ENCODE peak calls at places on chromosomes 16 and 17, in six cellular contexts. A, K, U, N, G and F are unnamed samples. For H3K36me3 and H3K4me1, the result is how much of the 10 kb centered on the place peaks cover.

GRCh38 chr17:19686400-19687090 is 29.8 kb downstream of the SLC47A2 start:
- DNase-seq in A (no peak), G (no peak), N (no peak), K (no peak), U (peak), F (no peak)

GRCh38 chr17:32627233-32628008 is 140.6 kb downstream of the CDK5R1 start:
- DNase-seq in U (peak), G (no peak), K (no peak), A (no peak), N (no peak), F (no peak)

GRCh38 chr17:51275381-51275780 is 15.0 kb downstream of the UTP18 start:
- DNase-seq in K (no peak), U (peak), A (no peak), N (no peak), G (no peak), F (no peak)

GRCh38 chr17:64032081-64032480 is 11.6 kb upstream of the ICAM2 start:
- DNase-seq in A (no peak), N (no peak), U (no peak), G (no peak), K (no peak), F (peak)

GRCh38 chr16:79053577-79053976 is 547.0 kb downstream of the MAF start:
- DNase-seq in N (no peak), G (no peak), K (no peak), U (no peak), A (no peak), F (no peak)

GRCh38 chr17:27896656-27897055 is 3.5 kb upstream of the LYRM9 start:
- DNase-seq in A (no peak), N (no peak), U (no peak), K (no peak), G (no peak), F (no peak)

GRCh38 chr17:27496501-27496943 is 40.3 kb downstream of the KSR1 start:
- DNase-seq in K (no peak), U (no peak), G (no peak), N (no peak), A (no peak), F (peak)

GRCh38 chr16:77919761-77920415 is 102.5 kb upstream of the CLEC3A start:
- DNase-seq in A (no peak), N (no peak), G (no peak), K (no peak), U (no peak), F (no peak)

GRCh38 chr17:40112718-40113109 is 9.1 kb upstream of the MSL1 start:
- DNase-seq in N (no peak), G (no peak), A (peak), U (no peak), K (no peak), F (no peak)

GRCh38 chr16:46898006-46898405 is 13.8 kb downstream of the GPT2 start:
- DNase-seq in A (no peak), K (no peak), G (no peak), U (no peak), N (no peak), F (no peak)

GRCh38 chr17:3986939-3987335 is 22.7 kb upstream of the ATP2A3 start:
- DNase-seq in K (no peak), G (no peak), A (no peak), U (no peak), N (no peak), F (peak)

GRCh38 chr17:40311575-40311974 is 2.6 kb downstream of the RARA start:
- DNase-seq in A (no peak), N (no peak), K (peak), U (no peak), G (no peak), F (peak)

GRCh38 chr17:286571-286970 is 66.0 kb downstream of the RPH3AL start:
- DNase-seq in G (no peak), U (no peak), N (no peak), K (peak), A (no peak), F (peak)

GRCh38 chr16:55059146-55059545 is 128.5 kb downstream of the IRX5 start:
- DNase-seq in U (no peak), G (no peak), N (no peak), A (no peak), K (no peak), F (peak)

GRCh38 chr16:54577566-54578180 is 291.1 kb upstream of the IRX3 start:
- DNase-seq in N (no peak), G (no peak), U (no peak), A (no peak), K (no peak), F (no peak)

GRCh38 chr17:36082062-36082461 is 7.9 kb downstream of the CCL3 start:
- DNase-seq in N (no peak), U (no peak), G (no peak), K (no peak), A (no peak), F (no peak)

GRCh38 chr17:35373984-35374765 is 754 bp upstream of the SLFN11 start:
- DNase-seq in U (peak), A (peak), G (peak), K (peak), N (peak), F (peak)

GRCh38 chr17:69608114-69608513 is 193.6 kb downstream of the MAP2K6 start:
- DNase-seq in K (no peak), G (no peak), A (no peak), U (no peak), N (no peak), F (no peak)

DNA sequence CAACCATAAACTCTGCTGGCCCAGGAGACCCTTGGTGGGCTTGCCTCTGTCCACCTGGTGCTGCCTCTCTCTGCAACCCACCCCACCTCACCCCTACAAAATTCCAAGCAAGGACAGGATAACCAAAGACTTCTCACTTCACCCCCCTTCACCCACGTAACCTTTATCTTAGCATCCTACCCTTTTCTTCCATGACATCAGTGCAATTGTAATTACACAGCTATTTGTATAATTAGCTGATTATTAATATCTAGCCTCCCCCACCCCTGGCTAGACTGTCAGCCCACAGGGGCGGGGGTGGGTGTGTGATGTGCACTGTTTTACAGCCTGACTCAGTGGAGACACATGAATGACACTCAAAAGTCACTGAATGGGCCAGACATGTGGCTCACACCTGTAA is 262.2 kb downstream of the MRTFB start:
- DNase-seq in G (no peak), K (no peak), U (no peak), N (no peak), A (no peak), F (no peak)
- H3K36me3 ChIP-seq in G (under half), K (under half), U (under half), N (under half), A (under half), F (under half)

GRCh38 chr17:38705803-38706624 is 941 bp downstream of the MLLT6 start:
- DNase-seq in N (peak), G (peak), U (no peak), A (peak), K (peak), F (peak)
- H3K4me1 ChIP-seq in N (half or more), G (under half), U (under half), A (under half), K (half or more), F (under half)

DNA sequence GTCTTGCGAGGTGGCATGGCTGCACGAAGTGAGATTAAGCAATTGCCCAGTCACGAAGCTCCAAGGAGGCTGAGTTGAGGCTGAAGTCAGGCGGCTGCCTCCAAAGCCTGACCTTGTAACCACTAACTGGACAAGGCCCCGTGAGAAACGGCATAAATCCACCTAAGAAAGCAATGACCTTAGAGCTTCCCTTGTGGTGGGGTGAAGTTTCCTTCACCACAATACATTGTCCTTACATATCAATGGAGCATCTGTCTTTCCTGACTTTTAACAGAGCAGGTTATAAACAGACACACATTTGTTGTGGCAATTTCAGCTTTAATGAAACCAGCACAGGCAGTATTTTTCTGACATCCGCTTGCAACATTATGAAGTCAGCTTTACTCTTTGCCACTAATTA is 2.5 kb upstream of the MED9 start:
- DNase-seq in U (no peak), N (no peak), G (no peak), K (no peak), A (no peak), F (no peak)
- H3K36me3 ChIP-seq in U (under half), N (under half), G (under half), K (under half), A (under half), F (under half)

GRCh38 chr17:81306898-81307510 is 11.9 kb upstream of the SLC38A10 start:
- DNase-seq in N (no peak), U (no peak), A (no peak), K (no peak), G (no peak), F (no peak)

GRCh38 chr17:81306491-81306890 is 11.4 kb upstream of the SLC38A10 start:
- DNase-seq in A (no peak), N (no peak), G (no peak), K (no peak), U (no peak), F (no peak)

GRCh38 chr17:81303385-81303784 is 8.3 kb upstream of the SLC38A10 start:
- DNase-seq in U (no peak), K (no peak), A (no peak), G (no peak), N (no peak), F (no peak)

GRCh38 chr17:81304196-81305015 is 9.3 kb upstream of the SLC38A10 start:
- DNase-seq in U (no peak), A (no peak), N (no peak), K (no peak), G (no peak), F (no peak)

DNA sequence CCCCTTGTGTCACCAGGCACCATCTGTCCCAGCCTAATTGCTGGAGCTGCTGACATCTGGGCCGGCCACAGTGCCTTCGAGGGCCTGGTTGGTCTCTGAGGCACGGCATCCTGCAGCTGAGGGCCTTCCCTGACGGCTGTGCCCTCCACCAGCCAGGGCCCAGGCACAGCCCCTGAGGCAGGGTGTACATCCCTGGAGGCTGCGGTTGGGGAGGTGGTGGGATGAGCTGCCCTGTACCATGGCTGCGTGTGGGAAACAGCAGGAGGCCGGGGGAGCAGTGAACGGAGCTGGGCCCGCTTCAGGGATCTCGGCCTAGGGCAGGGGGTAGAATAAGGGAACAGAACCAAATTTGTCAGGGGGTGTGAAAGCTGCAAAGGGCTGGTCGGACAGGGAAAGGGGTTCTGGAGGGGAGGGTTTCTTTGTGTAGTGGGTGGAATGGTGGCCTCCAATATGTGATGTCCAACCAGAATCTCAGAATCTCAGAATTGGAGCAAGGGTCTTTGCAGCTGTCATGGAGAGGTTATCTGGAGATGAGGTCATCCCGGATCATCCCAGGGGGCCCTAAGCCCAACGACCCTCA is 10.0 kb upstream of the SLC38A10 start:
- DNase-seq in A (no peak), K (no peak), U (no peak), G (no peak), N (no peak), F (no peak)
- H3K4me1 ChIP-seq in A (under half), K (under half), U (under half), G (under half), N (under half), F (under half)